ENCODE peak calls at places on chromosome 12, in five cellular contexts. Q, W, A, P and C are unnamed samples.

GRCh38 chr12:91316825-91317224 is 134.2 kb upstream of the DCN start:
- DNase-seq in A (no peak), Q (no peak), P (no peak), W (no peak), C (no peak)

GRCh38 chr12:94147991-94148840 is at the start of gene PLXNC1:
- DNase-seq in Q (no peak), P (peak; percentile 85), A (no peak), W (no peak), C (no peak)

GRCh38 chr12:119936705-119937323 is 52.2 kb upstream of the BICDL1 start:
- DNase-seq in P (no peak), A (no peak), W (no peak), Q (no peak), C (no peak)

GRCh38 chr12:97568336-97569180 is 106.0 kb downstream of the RMST start:
- DNase-seq in P (no peak), A (no peak), W (peak; percentile 99), Q (no peak), C (no peak)

GRCh38 chr12:69994593-69995222 is 169.7 kb downstream of the MYRFL start:
- DNase-seq in Q (no peak), P (peak; percentile 34), W (no peak), A (peak; percentile 25), C (no peak)

GRCh38 chr12:127731657-127732056 is 535.3 kb upstream of the TMEM132C start:
- DNase-seq in P (no peak), W (no peak), Q (no peak), A (no peak), C (no peak)

GRCh38 chr12:96132819-96133218 is 61.4 kb upstream of the ELK3 start:
- DNase-seq in P (no peak), W (peak; percentile 38), Q (no peak), A (peak; percentile 48), C (no peak)

GRCh38 chr12:62542814-62543213 is 76.2 kb downstream of the MON2 start:
- DNase-seq in A (no peak), Q (no peak), W (no peak), P (no peak), C (no peak)

GRCh38 chr12:31001581-31002360 is 71.9 kb upstream of the DDX11 start:
- DNase-seq in W (no peak), Q (no peak), P (no peak), A (no peak), C (no peak)

GRCh38 chr12:51188359-51189051 is 15.6 kb upstream of the TFCP2 start:
- DNase-seq in P (peak; percentile 15), W (no peak), Q (no peak), A (no peak), C (no peak)

DNA sequence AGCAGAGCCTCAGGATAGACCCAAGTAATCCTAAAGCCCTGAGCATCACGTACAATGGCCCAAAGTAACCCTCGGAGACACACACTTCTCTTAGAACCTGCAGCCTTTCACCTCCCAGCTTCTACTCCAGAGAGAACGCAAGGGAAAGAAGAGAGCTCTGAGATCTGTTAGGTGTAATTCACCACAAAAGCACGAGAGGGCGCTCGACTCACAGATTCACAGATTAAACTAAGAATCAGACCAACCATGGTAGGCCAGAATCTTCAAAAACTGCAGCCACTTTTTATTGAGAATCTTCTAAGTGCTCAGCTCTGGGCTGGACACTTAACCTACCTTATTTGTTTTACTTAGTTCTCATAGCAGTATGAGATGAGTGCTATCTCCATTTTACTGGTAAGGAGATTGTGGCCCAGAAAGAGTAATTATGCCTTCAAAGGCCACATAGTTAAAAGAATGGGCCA is 1.3 kb upstream of the DDX23 start:
- DNase-seq in Q (peak; percentile 83), A (peak; percentile 94), W (peak; percentile 88), P (peak; percentile 74), C (peak; percentile 82)
- H3K9ac ChIP-seq in Q (peak overlapping the region; percentile 95), A (peak overlapping the region; percentile 19), W (peak overlapping the region; percentile 95), P (no peak overlapping the region), C (peak overlapping the region; percentile 88)

GRCh38 chr12:39619660-39620433 is at the start of gene ABCD2:
- DNase-seq in Q (peak; percentile 19), A (peak; percentile 76), P (peak; percentile 73), W (peak; percentile 32), C (peak; percentile 45)
- TF ChIP-seq POLR2AphosphoS5 in Q (no peak), A (no peak), P (no peak), W (no peak), C (no peak)

DNA sequence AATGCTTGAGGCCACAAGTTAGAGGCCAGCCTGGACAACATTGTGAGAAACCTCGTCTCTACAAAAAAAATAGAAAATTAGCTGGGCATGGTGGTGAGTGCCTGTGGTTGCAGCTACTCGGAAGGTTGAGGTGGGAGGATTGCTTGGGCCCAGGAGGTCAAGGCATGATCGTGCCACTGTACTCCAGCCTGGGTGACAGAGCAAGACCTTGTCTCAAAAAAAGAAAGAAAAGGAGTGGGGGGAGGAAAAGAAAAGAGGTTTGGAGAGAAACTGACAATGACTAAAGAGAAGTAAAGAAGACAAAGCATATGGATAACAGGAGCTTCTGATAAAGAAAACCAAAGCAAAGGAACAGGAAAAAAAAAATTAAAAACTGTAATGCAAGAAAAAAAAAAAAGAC is 37.4 kb upstream of the SELPLG start:
- DNase-seq in P (no peak), Q (no peak), W (no peak), A (no peak), C (no peak)
- H3K9ac ChIP-seq in P (no peak overlapping the region), Q (no peak overlapping the region), W (no peak overlapping the region), A (no peak overlapping the region), C (no peak overlapping the region)

GRCh38 chr12:121576851-121577391 is 3.9 kb downstream of the KDM2B start:
- DNase-seq in A (no peak), Q (no peak), P (no peak), W (peak; percentile 40), C (no peak)

GRCh38 chr12:121579190-121579791 is 1.5 kb downstream of the KDM2B start:
- DNase-seq in A (no peak), Q (no peak), P (peak; percentile 76), W (no peak), C (no peak)

GRCh38 chr12:121578230-121579189 is 2.3 kb downstream of the KDM2B start:
- DNase-seq in P (peak; percentile 37), W (no peak), Q (no peak), A (peak; percentile 34), C (no peak)

GRCh38 chr12:121575952-121576615 is 4.7 kb downstream of the KDM2B start:
- DNase-seq in P (no peak), W (no peak), A (no peak), Q (no peak), C (no peak)

DNA sequence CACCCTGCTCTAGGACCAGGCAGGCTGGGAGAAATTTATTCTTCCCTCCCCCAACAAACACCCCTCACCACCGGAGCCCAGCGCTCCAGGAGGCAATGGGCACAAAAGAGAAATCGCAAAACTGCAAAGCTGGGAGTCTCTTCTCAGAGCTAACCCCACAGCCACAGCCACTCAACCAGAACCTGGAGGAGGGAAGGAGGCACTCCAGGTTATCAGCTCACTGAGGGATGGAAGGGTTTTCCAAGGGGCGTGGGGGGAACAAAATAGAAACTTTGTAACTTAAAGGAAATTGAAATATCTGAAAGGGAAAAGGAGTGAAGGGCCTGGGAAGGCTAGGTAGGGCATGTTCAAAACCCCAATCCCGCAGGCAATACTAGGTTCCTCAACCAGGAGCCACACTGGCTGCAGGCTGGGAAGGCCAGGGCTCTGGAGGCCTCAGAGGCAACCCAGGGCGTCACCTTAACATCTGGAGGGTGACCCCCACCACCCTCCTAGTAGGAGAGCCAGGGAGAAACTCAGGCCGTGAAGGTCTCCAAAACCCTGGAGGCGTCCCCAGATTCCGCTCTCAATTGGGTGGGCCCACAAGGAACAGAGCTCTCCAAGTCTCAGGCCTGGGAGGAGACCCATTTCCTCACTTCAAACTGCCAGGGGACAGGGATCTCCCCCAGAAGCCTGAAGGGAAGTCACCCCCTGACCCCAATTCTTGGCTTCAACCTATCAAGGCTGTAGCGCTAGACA is 3.2 kb downstream of the KDM2B start:
- DNase-seq in W (no peak), Q (no peak), A (no peak), P (no peak), C (no peak)
- TF ChIP-seq POLR2AphosphoS5 in W (no peak), Q (no peak), A (no peak), P (no peak), C (peak; percentile 29)

DNA sequence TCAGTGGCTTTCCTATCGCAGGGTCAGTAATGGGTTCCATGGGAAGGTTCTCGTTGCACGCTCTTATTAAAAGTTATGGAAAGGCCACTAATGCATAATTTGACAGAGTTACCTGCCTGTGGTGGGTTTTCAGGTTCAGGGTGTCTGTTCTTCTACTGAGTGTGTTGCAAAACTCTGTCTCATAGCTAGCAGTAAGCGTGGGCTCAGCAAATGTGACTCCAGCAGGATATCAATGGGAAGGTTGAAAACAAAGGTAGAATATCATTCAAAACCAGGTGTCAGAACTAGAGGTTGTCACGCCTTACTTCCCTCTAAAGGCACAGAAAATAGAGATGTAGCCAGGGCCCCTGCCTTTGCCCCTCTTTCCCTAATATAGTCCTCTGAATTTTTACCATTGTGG is 24.9 kb downstream of the UBE3B start:
- DNase-seq in W (no peak), P (no peak), Q (no peak), A (no peak), C (no peak)
- H3K9ac ChIP-seq in W (no peak overlapping the region), P (no peak overlapping the region), Q (no peak overlapping the region), A (no peak overlapping the region), C (no peak overlapping the region)